ENCODE peak calls at places on chromosome 3, in five cellular contexts. W is stimulated activated CD8-positive, alpha-beta memory T cell treated with anti-CD3 and anti-CD28 coated beads, Interleukin-4, amount 100 ng/mL, for 24 hours; Y is neural crest cell; Z is T-cell; X is activated T-cell treated with anti-CD3 and anti-CD28 coated beads, Interleukin-2, amount 50 U/mL, for 1 hour. F is an unnamed sample.

GRCh38 chr3:99175276-99175801 is 273.8 kb upstream of the DCBLD2 start:
- DNase-seq in W (no peak), Y (no peak), Z (no peak), X (no peak), F (no peak)

GRCh38 chr3:193975072-193975535 is 160.8 kb upstream of the HES1 start:
- DNase-seq in W (no peak), Y (no peak), Z (no peak), X (no peak), F (no peak)

GRCh38 chr3:169448501-169448900 is 215.0 kb downstream of the MECOM start:
- DNase-seq in W (no peak), Y (no peak), Z (no peak), X (no peak), F (no peak)

GRCh38 chr3:107752202-107752990 is 229.6 kb downstream of the BBX start:
- DNase-seq in W (no peak), Y (no peak), Z (no peak), X (no peak), F (no peak)

GRCh38 chr3:32334675-32335074 is 57.0 kb upstream of the CMTM7 start:
- DNase-seq in W (no peak), Y (no peak), Z (peak; percentile 72), X (peak; percentile 65), F (no peak)

GRCh38 chr3:140834266-140835037 is 107.2 kb upstream of the SLC25A36 start:
- DNase-seq in W (no peak), Y (no peak), Z (no peak), X (no peak), F (no peak)

GRCh38 chr3:19946291-19946831 is 536 bp upstream of the RAB5A start:
- DNase-seq in W (no peak), Y (no peak), Z (no peak), X (no peak), F (no peak)

GRCh38 chr3:178483704-178484103 is 52.5 kb upstream of the KCNMB2 start:
- DNase-seq in W (no peak), Y (no peak), Z (no peak), X (no peak), F (no peak)

GRCh38 chr3:143135150-143135549 is 15.6 kb downstream of the CHST2 start:
- DNase-seq in W (no peak), Y (no peak), Z (no peak), X (no peak), F (no peak)